ENCODE peak calls at places on chromosomes 3 and 15, in five cellular contexts. P, F, Q, W and R are unnamed samples.

GRCh38 chr3:194261581-194262063 is 89.5 kb downstream of the CPN2 start:
- DNase-seq in Q (no peak), P (no peak), W (no peak), F (no peak), R (no peak)

GRCh38 chr3:168065569-168065968 is 30.2 kb downstream of the GOLIM4 start:
- DNase-seq in F (no peak), W (no peak), Q (no peak), P (no peak), R (no peak)

GRCh38 chr3:146163584-146163983 is 2.6 kb upstream of the PLOD2 start:
- DNase-seq in W (no peak), F (peak; percentile 99), P (peak; percentile 88), Q (peak; percentile 92), R (no peak)

GRCh38 chr15:55921744-55922143 is 71.7 kb downstream of the NEDD4 start:
- DNase-seq in F (no peak), Q (no peak), P (no peak), W (no peak), R (no peak)

GRCh38 chr3:25604107-25604805 is 60.5 kb downstream of the TOP2B start:
- DNase-seq in W (no peak), Q (peak; percentile 54), P (peak; percentile 47), F (peak; percentile 87), R (no peak)

GRCh38 chr15:31360158-31360561 is 33.5 kb downstream of the KLF13 start:
- DNase-seq in W (no peak), P (no peak), F (no peak), Q (no peak), R (no peak)

GRCh38 chr15:53536479-53537120 is 222.9 kb downstream of the WDR72 start:
- DNase-seq in W (no peak), F (no peak), P (no peak), Q (peak; percentile 3), R (no peak)

GRCh38 chr15:74317820-74318375 is 49.5 kb downstream of the CYP11A1 start:
- DNase-seq in W (no peak), P (peak; percentile 99), Q (no peak), F (peak; percentile 98), R (no peak)

GRCh38 chr3:38644016-38644661 is 5.3 kb downstream of the SCN5A start:
- DNase-seq in Q (no peak), W (no peak), F (no peak), P (no peak), R (peak; percentile 41)

GRCh38 chr15:100766225-100767001 is 113.2 kb upstream of the ALDH1A3 start:
- DNase-seq in Q (no peak), P (no peak), W (no peak), F (no peak), R (peak; percentile 60)

GRCh38 chr3:58154752-58155449 is 55.9 kb downstream of the DNASE1L3 start:
- DNase-seq in F (no peak), Q (no peak), P (no peak), W (no peak), R (no peak)

GRCh38 chr15:67833504-67834248 is 6.2 kb downstream of the RNU6-1 start:
- DNase-seq in P (no peak), Q (peak; percentile 46), W (no peak), F (no peak), R (peak; percentile 87)

GRCh38 chr15:71790081-71790480 is 20.3 kb upstream of the NR2E3 start:
- DNase-seq in Q (peak; percentile 85), F (no peak), P (no peak), W (no peak), R (no peak)

GRCh38 chr3:172315401-172316091 is 132.7 kb downstream of the GHSR start:
- DNase-seq in W (no peak), F (peak; percentile 62), P (no peak), Q (peak; percentile 66), R (no peak)

GRCh38 chr15:98648654-98649537 is 557 bp downstream of the IGF1R start:
- DNase-seq in Q (peak; percentile 58), W (no peak), F (peak; percentile 43), P (no peak), R (peak; percentile 91)

GRCh38 chr3:64238971-64239667 is 13.9 kb upstream of the PRICKLE2 start:
- DNase-seq in Q (peak; percentile 87), P (peak; percentile 86), W (no peak), F (peak; percentile 92), R (no peak)

GRCh38 chr3:128236667-128237066 is 83.4 kb downstream of the EEFSEC start:
- DNase-seq in Q (no peak), W (no peak), F (no peak), P (no peak), R (no peak)

GRCh38 chr15:77457619-77458265 is 37.1 kb downstream of the HMG20A start:
- DNase-seq in W (no peak), Q (no peak), P (no peak), F (peak; percentile 46), R (no peak)

GRCh38 chr15:100570282-100570681 is 31.7 kb downstream of the LINS1 start:
- DNase-seq in W (no peak), P (no peak), F (peak; percentile 20), Q (no peak), R (no peak)

GRCh38 chr3:123948449-123948848 is 12.6 kb downstream of the CCDC14 start:
- DNase-seq in P (no peak), Q (no peak), F (no peak), W (no peak), R (no peak)

GRCh38 chr3:184361532-184361931 is at the start of the genes CLCN2 and POLR2H:
- DNase-seq in F (peak; percentile 26), P (peak; percentile 8), Q (peak; percentile 51), W (no peak), R (no peak)

GRCh38 chr15:76199106-76200082 is 111.9 kb downstream of the ETFA start:
- DNase-seq in W (no peak), F (peak; percentile 85), Q (peak; percentile 41), P (peak; percentile 74), R (no peak)

GRCh38 chr3:103786296-103786695 is 1351.5 kb downstream of the ZPLD1 start:
- DNase-seq in W (no peak), Q (peak; percentile 14), F (no peak), P (no peak), R (no peak)

GRCh38 chr15:80457896-80458295 is 53.7 kb downstream of the ARNT2 start:
- DNase-seq in P (no peak), Q (no peak), F (no peak), W (no peak), R (no peak)

GRCh38 chr3:127171721-127172120 is 21.2 kb upstream of the PRR23E start:
- DNase-seq in P (no peak), Q (no peak), W (no peak), F (no peak), R (no peak)

GRCh38 chr3:43884581-43884980 is 193.8 kb downstream of the ABHD5 start:
- DNase-seq in F (no peak), Q (no peak), P (no peak), W (no peak), R (peak; percentile 59)

GRCh38 chr3:149507491-149508324 is 33.2 kb downstream of the TM4SF4 start:
- DNase-seq in P (no peak), W (no peak), F (peak; percentile 51), Q (peak; percentile 46), R (no peak)

GRCh38 chr3:116179091-116179490 is 266.2 kb downstream of the LSAMP start:
- DNase-seq in F (peak; percentile 10), W (no peak), P (no peak), Q (no peak), R (no peak)

GRCh38 chr3:141878326-141878725 is 1.9 kb downstream of the ATP1B3 start:
- DNase-seq in W (no peak), Q (no peak), F (no peak), P (no peak), R (no peak)